ENCODE peak calls at places on chromosomes 7 and 10, in ten cellular contexts. Q is endothelial cell, K is NCI-H1105 treated with DMSO at 0.1 percent for 48 hours, X is H7, V is hepatic stellate cell, Y is glutamatergic neuron, B is nucleus accumbens, I is iPS-NIHi11, H is AG09309, F is T-cell. L is an unnamed sample.

GRCh38 chr10:103491729-103492364 is 1.7 kb upstream of the NEURL1 start:
- DNase-seq in Q (no peak), K (no peak), X (no peak), V (peak), Y (peak), B (no peak), I (peak), H (peak), F (no peak), L (no peak)

GRCh38 chr10:102713483-102713813 is 749 bp downstream of the ARL3 start:
- DNase-seq in Q (no peak), K (no peak), X (no peak), V (no peak), Y (no peak), B (no peak), I (no peak), H (no peak), F (no peak), L (no peak)

GRCh38 chr7:43208189-43208588 is 95.7 kb downstream of the HECW1 start:
- DNase-seq in Q (no peak), K (no peak), X (no peak), V (no peak), Y (no peak), B (no peak), I (no peak), H (no peak), F (no peak), L (no peak)

GRCh38 chr7:48262606-48263005 is 91.3 kb downstream of the ABCA13 start:
- DNase-seq in Q (no peak), K (no peak), X (no peak), V (no peak), Y (no peak), B (no peak), I (no peak), H (no peak), F (no peak), L (no peak)

GRCh38 chr7:14995774-14996173 is 93.2 kb upstream of the DGKB start:
- DNase-seq in Q (no peak), K (no peak), X (no peak), V (no peak), Y (no peak), B (no peak), I (no peak), H (no peak), F (no peak), L (no peak)

GRCh38 chr10:122487231-122487765 is 25.9 kb downstream of the HTRA1 start:
- DNase-seq in Q (no peak), K (peak), X (no peak), V (no peak), Y (no peak), B (no peak), I (no peak), H (no peak), F (no peak), L (no peak)

GRCh38 chr10:131803863-131804425 is 96.9 kb upstream of the PPP2R2D start:
- DNase-seq in Q (no peak), K (no peak), X (peak), V (no peak), Y (no peak), B (no peak), I (no peak), H (no peak), F (no peak), L (no peak)

GRCh38 chr10:99926925-99927718 is 82.6 kb downstream of the DNMBP start:
- DNase-seq in Q (peak), K (no peak), X (no peak), V (peak), Y (no peak), B (no peak), I (no peak), H (no peak), F (no peak), L (no peak)

GRCh38 chr7:49563693-49564378 is 209.6 kb upstream of the VWC2 start:
- DNase-seq in Q (no peak), K (no peak), X (no peak), V (no peak), Y (peak), B (no peak), I (no peak), H (no peak), F (no peak), L (no peak)

GRCh38 chr10:176677-177076 is 41.4 kb downstream of the ZMYND11 start:
- DNase-seq in Q (no peak), K (no peak), X (no peak), V (no peak), Y (no peak), B (no peak), I (no peak), H (no peak), F (no peak), L (no peak)

GRCh38 chr10:101968286-101968685 is 87.7 kb downstream of the ARMH3 start:
- DNase-seq in Q (no peak), K (no peak), X (no peak), V (no peak), Y (no peak), B (no peak), I (no peak), H (no peak), F (no peak), L (no peak)

GRCh38 chr7:75993689-75994387 is 557 bp downstream of the TMEM120A start:
- DNase-seq in Q (peak), K (peak), X (peak), V (peak), Y (peak), B (peak), I (peak), H (no peak), F (no peak), L (no peak)

GRCh38 chr7:2945171-2945570 is 98.5 kb downstream of the CARD11 start:
- DNase-seq in Q (no peak), K (no peak), X (no peak), V (no peak), Y (no peak), B (no peak), I (no peak), H (no peak), F (no peak), L (no peak)

GRCh38 chr7:5396542-5396941 is 27.1 kb downstream of the TNRC18 start:
- DNase-seq in Q (no peak), K (no peak), X (peak), V (no peak), Y (no peak), B (no peak), I (peak), H (no peak), F (peak), L (peak)

GRCh38 chr7:105084581-105084980 is 70.6 kb downstream of the KMT2E start:
- DNase-seq in Q (no peak), K (no peak), X (no peak), V (no peak), Y (no peak), B (no peak), I (no peak), H (no peak), F (no peak), L (no peak)

GRCh38 chr10:18066947-18067346 is 73.3 kb upstream of the CACNB2 start:
- DNase-seq in Q (no peak), K (no peak), X (no peak), V (no peak), Y (no peak), B (no peak), I (no peak), H (no peak), F (no peak), L (no peak)

GRCh38 chr10:48517911-48518321 is 87.0 kb downstream of the ARHGAP22 start:
- DNase-seq in Q (no peak), K (no peak), X (no peak), V (no peak), Y (no peak), B (no peak), I (no peak), H (no peak), F (no peak), L (no peak)

GRCh38 chr10:124092270-124093075 is 925 bp downstream of the CHST15 start:
- DNase-seq in Q (peak), K (no peak), X (peak), V (no peak), Y (peak), B (no peak), I (peak), H (no peak), F (peak), L (no peak)

GRCh38 chr7:24384362-24385030 is 100.5 kb downstream of the NPY start:
- DNase-seq in Q (no peak), K (no peak), X (no peak), V (no peak), Y (no peak), B (no peak), I (no peak), H (no peak), F (no peak), L (no peak)

GRCh38 chr10:34156781-34157425 is 658.2 kb downstream of the PARD3 start:
- DNase-seq in Q (no peak), K (no peak), X (no peak), V (peak), Y (no peak), B (no peak), I (peak), H (no peak), F (no peak), L (no peak)

GRCh38 chr10:109633846-109634245 is 289.5 kb downstream of the XPNPEP1 start:
- DNase-seq in Q (no peak), K (no peak), X (no peak), V (no peak), Y (no peak), B (no peak), I (no peak), H (no peak), F (no peak), L (no peak)

GRCh38 chr10:6146921-6147320 is 55.8 kb upstream of the PFKFB3 start:
- DNase-seq in Q (no peak), K (no peak), X (no peak), V (no peak), Y (no peak), B (no peak), I (no peak), H (no peak), F (no peak), L (no peak)

GRCh38 chr10:79353726-79354125 is 6.5 kb downstream of the PPIF start:
- DNase-seq in Q (no peak), K (no peak), X (peak), V (no peak), Y (no peak), B (no peak), I (no peak), H (no peak), F (no peak), L (no peak)

GRCh38 chr7:103752995-103753394 is 236.5 kb downstream of the RELN start:
- DNase-seq in Q (no peak), K (no peak), X (no peak), V (no peak), Y (no peak), B (no peak), I (no peak), H (no peak), F (no peak), L (no peak)

GRCh38 chr7:29607889-29608288 is 44.3 kb downstream of the PRR15 start:
- DNase-seq in Q (no peak), K (no peak), X (no peak), V (no peak), Y (no peak), B (no peak), I (peak), H (no peak), F (no peak), L (no peak)

GRCh38 chr7:108425876-108426275 is 30.4 kb downstream of the NRCAM start:
- DNase-seq in Q (no peak), K (no peak), X (no peak), V (no peak), Y (no peak), B (no peak), I (no peak), H (no peak), F (no peak), L (no peak)

GRCh38 chr10:681670-682318 is 7.7 kb downstream of the DIP2C start:
- DNase-seq in Q (no peak), K (no peak), X (no peak), V (peak), Y (no peak), B (no peak), I (no peak), H (no peak), F (no peak), L (no peak)

GRCh38 chr7:116663744-116664143 is 8.3 kb upstream of the MET start:
- DNase-seq in Q (no peak), K (no peak), X (no peak), V (no peak), Y (no peak), B (no peak), I (no peak), H (no peak), F (no peak), L (no peak)

GRCh38 chr10:131077031-131077430 is 234.5 kb downstream of the TCERG1L start:
- DNase-seq in Q (no peak), K (no peak), X (peak), V (no peak), Y (no peak), B (no peak), I (no peak), H (no peak), F (no peak), L (no peak)

GRCh38 chr7:121752706-121753105 is 120.3 kb upstream of the PTPRZ1 start:
- DNase-seq in Q (no peak), K (peak), X (no peak), V (no peak), Y (no peak), B (no peak), I (peak), H (peak), F (no peak), L (no peak)

GRCh38 chr7:95545007-95545615 is 51.2 kb downstream of the PDK4 start:
- DNase-seq in Q (peak), K (no peak), X (peak), V (peak), Y (no peak), B (peak), I (peak), H (peak), F (no peak), L (no peak)

GRCh38 chr7:76204147-76204546 is 2.5 kb downstream of the SRRM3 start:
- DNase-seq in Q (no peak), K (no peak), X (no peak), V (no peak), Y (no peak), B (no peak), I (no peak), H (no peak), F (no peak), L (no peak)

GRCh38 chr10:101092742-101093386 is 31.1 kb downstream of the KAZALD1 start:
- DNase-seq in Q (no peak), K (no peak), X (peak), V (no peak), Y (no peak), B (no peak), I (no peak), H (no peak), F (no peak), L (no peak)

GRCh38 chr7:22561895-22562593 is 62.1 kb upstream of the STEAP1B start:
- DNase-seq in Q (no peak), K (no peak), X (no peak), V (no peak), Y (no peak), B (no peak), I (peak), H (no peak), F (no peak), L (no peak)

GRCh38 chr10:60816624-60817023 is 38.3 kb downstream of the CDK1 start:
- DNase-seq in Q (peak), K (peak), X (peak), V (peak), Y (no peak), B (peak), I (peak), H (peak), F (peak), L (no peak)

GRCh38 chr10:19432000-19432399 is 383.4 kb downstream of the MALRD1 start:
- DNase-seq in Q (no peak), K (no peak), X (no peak), V (no peak), Y (no peak), B (no peak), I (no peak), H (no peak), F (no peak), L (no peak)